ENCODE peak calls at places on chromosomes 7 and 10, in four cellular contexts. Q is H1, G is K562, B is HepG2. T is an unnamed sample.

GRCh38 chr7:1758417-1758858 is 88.4 kb downstream of the ELFN1 start:
- DNase-seq in G (no peak), B (peak; percentile 45), Q (no peak), T (no peak)

GRCh38 chr10:20085115-20085514 is 268.9 kb downstream of the PLXDC2 start:
- DNase-seq in G (no peak), Q (no peak), B (no peak), T (no peak)

GRCh38 chr10:88544140-88544870 is 38.8 kb downstream of the RNLS start:
- DNase-seq in Q (no peak), G (no peak), B (no peak), T (no peak)

GRCh38 chr7:56097700-56098099 is 4.9 kb upstream of the PHKG1 start:
- DNase-seq in B (no peak), Q (no peak), G (peak; percentile 39), T (peak; percentile 15)

GRCh38 chr7:142357953-142358520 is 100.2 kb upstream of the PRSS58 start:
- DNase-seq in Q (peak; percentile 56), G (peak; percentile 75), B (peak; percentile 47), T (peak; percentile 62)

GRCh38 chr10:91683976-91684375 is 51.1 kb upstream of the PPP1R3C start:
- DNase-seq in B (no peak), G (no peak), Q (no peak), T (no peak)

GRCh38 chr10:127278001-127278400 is 81.6 kb upstream of the INSYN2A start:
- DNase-seq in B (peak; percentile 69), Q (no peak), G (no peak), T (peak; percentile 60)

GRCh38 chr10:93672022-93672678 is 30.2 kb downstream of the FRA10AC1 start:
- DNase-seq in Q (no peak), B (peak; percentile 61), G (no peak), T (no peak)

GRCh38 chr10:968546-969199 is 19.6 kb upstream of the GTPBP4 start:
- DNase-seq in B (no peak), Q (no peak), G (no peak), T (no peak)
- TF ChIP-seq JUN in B (no peak), Q (no peak), G (no peak), T (no peak)

DNA sequence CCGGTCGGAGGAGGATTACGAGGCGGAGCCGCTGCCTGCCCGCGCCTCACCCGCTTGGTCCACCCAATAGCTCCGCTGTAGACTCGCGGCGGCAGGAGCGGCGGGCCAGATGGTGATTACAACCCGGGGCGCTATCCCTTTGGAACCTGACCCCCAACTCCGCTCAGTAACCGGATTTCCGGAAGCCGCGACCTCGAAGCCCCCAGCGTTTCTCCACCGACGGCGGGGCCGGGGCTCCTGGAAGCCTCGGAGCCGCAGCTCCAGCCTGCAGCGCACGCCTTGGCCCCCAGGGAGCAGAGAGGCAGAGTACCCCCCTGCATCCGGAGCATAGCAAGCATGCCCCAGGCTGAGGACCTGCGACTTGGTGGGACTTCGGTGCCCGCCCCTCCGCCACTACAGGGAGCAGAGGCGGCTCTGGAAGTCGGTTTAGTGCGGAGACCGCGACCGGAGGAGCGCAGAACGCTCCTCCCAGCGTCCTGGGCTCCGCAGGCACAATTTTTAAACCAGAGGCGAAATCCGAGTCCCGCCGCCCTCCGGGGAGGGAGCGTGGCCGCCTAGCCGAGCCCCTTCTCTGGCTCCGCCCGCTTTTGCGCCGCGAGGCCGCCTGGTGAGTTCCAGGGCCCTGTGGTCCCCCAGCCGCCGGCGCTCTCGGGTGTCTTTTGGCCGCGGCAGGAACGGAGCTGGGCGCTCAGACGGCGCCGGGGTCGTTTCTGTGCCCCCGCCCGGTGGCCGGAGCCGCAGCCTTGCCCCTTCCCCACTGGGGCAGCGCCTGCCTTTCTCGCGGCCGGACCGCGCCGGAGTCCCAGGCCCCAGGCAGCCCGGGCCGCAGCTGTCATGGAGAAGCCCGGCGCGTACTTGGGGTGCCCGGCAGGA is 28.2 kb upstream of the BMS1 start:
- DNase-seq in Q (peak; percentile 75), B (no peak), G (peak; percentile 43), T (peak; percentile 13)
- TF ChIP-seq EZH2 in Q (peak; percentile 71), B (no peak), G (no peak), T (peak; percentile 88)

DNA sequence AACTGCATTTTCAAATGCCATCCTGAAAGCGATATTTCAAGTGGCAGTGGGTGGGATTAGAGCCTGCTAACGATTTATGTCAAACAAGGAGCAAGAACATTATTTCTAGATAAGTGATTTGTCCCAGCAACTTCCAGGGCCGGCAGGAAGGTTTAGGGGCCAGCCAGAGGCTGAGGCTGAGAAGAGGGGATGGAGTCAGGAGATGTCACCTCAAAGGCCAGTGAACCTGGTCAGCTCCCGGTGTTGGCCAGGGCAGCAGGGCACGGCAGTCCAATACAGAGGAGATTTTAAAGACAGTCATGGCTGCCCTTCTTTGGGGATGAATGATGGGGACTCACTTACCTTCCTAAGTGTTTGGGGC is 105.7 kb upstream of the PPIF start:
- DNase-seq in Q (no peak), B (no peak), G (no peak), T (peak; percentile 36)
- H3K4me3 ChIP-seq in Q (peak overlapping the region; percentile 48), B (no peak overlapping the region), G (no peak overlapping the region), T (no peak overlapping the region)

GRCh38 chr10:90591629-90592028 is 266.2 kb downstream of the HTR7 start:
- DNase-seq in Q (no peak), G (no peak), B (no peak), T (no peak)

GRCh38 chr10:90588222-90588621 is 269.6 kb downstream of the HTR7 start:
- DNase-seq in G (no peak), Q (no peak), B (no peak), T (no peak)

GRCh38 chr10:90587561-90587960 is 270.3 kb downstream of the HTR7 start:
- DNase-seq in Q (no peak), B (no peak), G (no peak), T (no peak)

GRCh38 chr10:90589825-90590224 is 268.0 kb downstream of the HTR7 start:
- DNase-seq in G (no peak), Q (no peak), B (no peak), T (no peak)

DNA sequence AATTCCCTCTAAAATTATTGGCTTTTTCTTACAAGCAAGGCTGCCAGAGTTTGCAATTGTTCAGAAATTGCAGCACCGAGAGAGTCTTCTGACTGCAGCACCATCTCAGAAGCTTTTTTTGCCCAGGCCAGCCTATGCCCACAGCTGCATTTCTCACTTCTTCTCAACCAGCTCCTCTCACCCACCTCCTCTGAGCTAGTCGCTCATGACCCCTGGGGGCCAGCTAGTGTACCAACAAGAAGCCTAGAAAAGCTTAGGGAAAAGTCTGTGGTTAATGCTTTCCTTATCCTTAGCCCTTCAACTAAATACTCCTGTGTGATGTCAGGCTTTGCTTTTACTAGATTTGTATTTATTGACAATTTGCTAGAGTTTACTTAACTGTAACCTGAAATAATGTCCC is 264.9 kb downstream of the HTR7 start:
- DNase-seq in Q (peak; percentile 59), G (peak; percentile 6), B (peak; percentile 42), T (peak; percentile 55)
- TF ChIP-seq JUN in Q (no peak), G (no peak), B (no peak), T (no peak)